ENCODE peak calls at places on chromosomes 2 and 18, in eight cellular contexts. K is left lobe of liver; U is A549; Y is NAMALWA; R is HT1080; V is activated T-cell treated with anti-CD3 and anti-CD28 coated beads, Interleukin-2, amount 50 U/mL, for 72 hours; H is right cardiac atrium; M is fibroblast of mammary gland. X is an unnamed sample.

GRCh38 chr2:113175101-113175628 is 1.4 kb downstream of the PSD4 start:
- DNase-seq in K (no peak), U (no peak), Y (peak), R (peak), V (peak), H (no peak), M (no peak), X (peak)

GRCh38 chr2:224551693-224552092 is 33.5 kb downstream of the CUL3 start:
- DNase-seq in K (no peak), U (no peak), Y (no peak), R (no peak), V (no peak), H (no peak), M (no peak), X (no peak)

GRCh38 chr18:55900380-55900779 is 312.4 kb upstream of the TCF4 start:
- DNase-seq in K (no peak), U (no peak), Y (no peak), R (peak), V (no peak), H (no peak), M (no peak), X (no peak)

GRCh38 chr2:169705927-169706326 is 11.7 kb downstream of the PHOSPHO2 start:
- DNase-seq in K (no peak), U (no peak), Y (no peak), R (no peak), V (no peak), H (no peak), M (peak), X (no peak)

GRCh38 chr2:68732533-68732932 is 2.1 kb upstream of the ARHGAP25 start:
- DNase-seq in K (no peak), U (no peak), Y (no peak), R (no peak), V (no peak), H (no peak), M (no peak), X (no peak)

GRCh38 chr18:3368193-3368592 is 81.8 kb upstream of the TGIF1 start:
- DNase-seq in K (no peak), U (no peak), Y (no peak), R (peak), V (no peak), H (no peak), M (peak), X (no peak)

GRCh38 chr18:80086281-80086680 is 22.8 kb upstream of the ADNP2 start:
- DNase-seq in K (no peak), U (no peak), Y (no peak), R (no peak), V (no peak), H (no peak), M (no peak), X (no peak)

GRCh38 chr2:111048856-111049551 is 71.7 kb upstream of the BCL2L11 start:
- DNase-seq in K (no peak), U (no peak), Y (no peak), R (no peak), V (no peak), H (no peak), M (no peak), X (no peak)

GRCh38 chr2:178819992-178820391 is 12.8 kb upstream of the TTN start:
- DNase-seq in K (no peak), U (no peak), Y (peak), R (peak), V (no peak), H (no peak), M (peak), X (peak)

GRCh38 chr2:241062342-241063092 is 39.6 kb downstream of the MTERF4 start:
- DNase-seq in K (no peak), U (no peak), Y (no peak), R (no peak), V (no peak), H (peak), M (no peak), X (no peak)

GRCh38 chr2:203811491-203812221 is 55.9 kb upstream of the CTLA4 start:
- DNase-seq in K (peak), U (peak), Y (no peak), R (peak), V (peak), H (peak), M (peak), X (peak)

GRCh38 chr2:141068053-141068682 is 1062.6 kb downstream of the LRP1B start:
- DNase-seq in K (no peak), U (no peak), Y (no peak), R (no peak), V (no peak), H (no peak), M (no peak), X (no peak)

GRCh38 chr2:170525566-170525900 is 189.6 kb upstream of the SP5 start:
- DNase-seq in K (no peak), U (peak), Y (no peak), R (peak), V (no peak), H (peak), M (peak), X (no peak)

GRCh38 chr2:11746376-11746806 is at the start of gene LPIN1:
- DNase-seq in K (peak), U (peak), Y (peak), R (peak), V (peak), H (peak), M (peak), X (peak)

GRCh38 chr18:57062841-57063240 is 84.0 kb upstream of the BOD1L2 start:
- DNase-seq in K (no peak), U (no peak), Y (no peak), R (no peak), V (no peak), H (no peak), M (no peak), X (no peak)

GRCh38 chr2:148819019-148819418 is 56.0 kb upstream of the KIF5C start:
- DNase-seq in K (no peak), U (no peak), Y (no peak), R (no peak), V (no peak), H (no peak), M (peak), X (no peak)

GRCh38 chr18:61572871-61573270 is 239.6 kb downstream of the CDH20 start:
- DNase-seq in K (no peak), U (no peak), Y (no peak), R (no peak), V (no peak), H (no peak), M (no peak), X (no peak)

GRCh38 chr2:201261471-201261870 is 1.1 kb downstream of the CASP8 start:
- DNase-seq in K (no peak), U (no peak), Y (no peak), R (no peak), V (peak), H (no peak), M (no peak), X (peak)

GRCh38 chr2:5236308-5236707 is 455.9 kb upstream of the SOX11 start:
- DNase-seq in K (no peak), U (no peak), Y (no peak), R (peak), V (no peak), H (no peak), M (no peak), X (no peak)

GRCh38 chr18:77129150-77129551 is 3.4 kb downstream of the MBP start:
- DNase-seq in K (no peak), U (no peak), Y (no peak), R (no peak), V (no peak), H (no peak), M (peak), X (no peak)

GRCh38 chr2:14778015-14778414 is 145.5 kb downstream of the LRATD1 start:
- DNase-seq in K (no peak), U (no peak), Y (no peak), R (peak), V (no peak), H (no peak), M (peak), X (no peak)

GRCh38 chr2:215652432-215652831 is 216.6 kb upstream of the FN1 start:
- DNase-seq in K (no peak), U (no peak), Y (no peak), R (no peak), V (no peak), H (no peak), M (peak), X (no peak)

GRCh38 chr18:79400091-79400590 is 4.4 kb downstream of the NFATC1 start:
- DNase-seq in K (no peak), U (peak), Y (peak), R (no peak), V (peak), H (peak), M (no peak), X (peak)